ENCODE peak calls at places on chromosome 1, in nine cellular contexts. C, D, W, O, F, L, P, J and G are unnamed samples.

GRCh38 chr1:43776043-43776761 is 68.9 kb downstream of the ST3GAL3 start:
- DNase-seq in C (no peak), D (peak), W (peak), O (peak), F (no peak), L (peak), P (no peak), J (no peak), G (peak)

GRCh38 chr1:198500026-198500425 is 40.5 kb downstream of the ATP6V1G3 start:
- DNase-seq in C (no peak), D (no peak), W (no peak), O (no peak), F (no peak), L (no peak), P (no peak), J (no peak), G (no peak)

GRCh38 chr1:55127827-55128343 is 87.3 kb downstream of the USP24 start:
- DNase-seq in C (no peak), D (no peak), W (peak), O (peak), F (no peak), L (peak), P (no peak), J (no peak), G (peak)

GRCh38 chr1:89065077-89065868 is at the start of gene GBP1:
- DNase-seq in C (no peak), D (peak), W (peak), O (peak), F (no peak), L (peak), P (no peak), J (peak), G (peak)

GRCh38 chr1:185409763-185410528 is 92.9 kb upstream of the IVNS1ABP start:
- DNase-seq in C (no peak), D (no peak), W (no peak), O (no peak), F (no peak), L (peak), P (no peak), J (no peak), G (no peak)

GRCh38 chr1:154840557-154841176 is 29.4 kb downstream of the KCNN3 start:
- DNase-seq in C (no peak), D (no peak), W (no peak), O (peak), F (no peak), L (no peak), P (no peak), J (no peak), G (peak)

GRCh38 chr1:178565586-178565985 is 52.7 kb downstream of the TEX35 start:
- DNase-seq in C (no peak), D (no peak), W (no peak), O (no peak), F (no peak), L (peak), P (no peak), J (no peak), G (no peak)

GRCh38 chr1:24089743-24090555 is 22.0 kb downstream of the MYOM3 start:
- DNase-seq in C (no peak), D (no peak), W (no peak), O (no peak), F (no peak), L (no peak), P (peak), J (no peak), G (no peak)

GRCh38 chr1:28178690-28179485 is 2.4 kb upstream of the PTAFR start:
- DNase-seq in C (no peak), D (no peak), W (no peak), O (no peak), F (no peak), L (no peak), P (no peak), J (no peak), G (no peak)

GRCh38 chr1:94322696-94323095 is 85.3 kb upstream of the ARHGAP29 start:
- DNase-seq in C (no peak), D (no peak), W (no peak), O (no peak), F (no peak), L (no peak), P (no peak), J (no peak), G (peak)

GRCh38 chr1:154791292-154792278 is 78.5 kb downstream of the KCNN3 start:
- DNase-seq in C (peak), D (peak), W (no peak), O (peak), F (peak), L (peak), P (peak), J (peak), G (peak)

GRCh38 chr1:51750218-51750617 is 128.3 kb downstream of the NRDC start:
- DNase-seq in C (no peak), D (no peak), W (no peak), O (peak), F (no peak), L (no peak), P (no peak), J (no peak), G (peak)

GRCh38 chr1:31155216-31155806 is 84.4 kb downstream of the NKAIN1 start:
- DNase-seq in C (peak), D (no peak), W (peak), O (peak), F (peak), L (peak), P (no peak), J (peak), G (peak)

GRCh38 chr1:115869064-115869463 is 28.1 kb upstream of the NHLH2 start:
- DNase-seq in C (no peak), D (no peak), W (no peak), O (no peak), F (no peak), L (no peak), P (no peak), J (no peak), G (no peak)

GRCh38 chr1:154468480-154469240 is 33.4 kb upstream of the TDRD10 start:
- DNase-seq in C (no peak), D (no peak), W (no peak), O (no peak), F (no peak), L (no peak), P (no peak), J (no peak), G (no peak)

GRCh38 chr1:230141002-230141648 is 74.1 kb downstream of the GALNT2 start:
- DNase-seq in C (no peak), D (no peak), W (peak), O (peak), F (no peak), L (peak), P (no peak), J (no peak), G (peak)